ENCODE peak calls at places on chromosomes 3 and 15, in nine cellular contexts. One of them, this sample, is unnamed. For H3K4me1 and H3K27me3, the result is how much of the 10 kb centered on the place peaks cover.

GRCh38 chr15:67559158-67559557 is 16.7 kb downstream of the MAP2K5 start:
- DNase-seq in right cardiac atrium: no peak
- DNase-seq in body of pancreas: no peak
- DNase-seq in left lung: no peak
- DNase-seq in heart left ventricle: no peak
- DNase-seq in mesendoderm: no peak
- DNase-seq in heart right ventricle: no peak
- DNase-seq in A673: no peak
- DNase-seq in CD8-positive, alpha-beta T cell: no peak
- DNase-seq in this sample: no peak

GRCh38 chr15:83483612-83484011 is 36.5 kb downstream of the SH3GL3 start:
- DNase-seq in right cardiac atrium: no peak
- DNase-seq in body of pancreas: no peak
- DNase-seq in left lung: no peak
- DNase-seq in heart left ventricle: no peak
- DNase-seq in mesendoderm: no peak
- DNase-seq in heart right ventricle: no peak
- DNase-seq in A673: no peak
- DNase-seq in CD8-positive, alpha-beta T cell: no peak
- DNase-seq in this sample: no peak

GRCh38 chr3:114770874-114771273 is 376.2 kb downstream of the ZBTB20 start:
- DNase-seq in right cardiac atrium: no peak
- DNase-seq in body of pancreas: no peak
- DNase-seq in left lung: no peak
- DNase-seq in heart left ventricle: no peak
- DNase-seq in mesendoderm: no peak
- DNase-seq in heart right ventricle: no peak
- DNase-seq in A673: no peak
- DNase-seq in CD8-positive, alpha-beta T cell: no peak
- DNase-seq in this sample: no peak

GRCh38 chr15:25790003-25790660 is 73.0 kb downstream of the ATP10A start:
- DNase-seq in right cardiac atrium: no peak
- DNase-seq in body of pancreas: no peak
- DNase-seq in left lung: no peak
- DNase-seq in heart left ventricle: peak
- DNase-seq in mesendoderm: peak
- DNase-seq in heart right ventricle: peak
- DNase-seq in A673: no peak
- DNase-seq in CD8-positive, alpha-beta T cell: no peak
- DNase-seq in this sample: no peak

GRCh38 chr3:175029828-175030227 is 170.7 kb downstream of the NAALADL2 start:
- DNase-seq in right cardiac atrium: no peak
- DNase-seq in body of pancreas: no peak
- DNase-seq in left lung: no peak
- DNase-seq in heart left ventricle: no peak
- DNase-seq in mesendoderm: no peak
- DNase-seq in heart right ventricle: no peak
- DNase-seq in A673: no peak
- DNase-seq in CD8-positive, alpha-beta T cell: no peak
- DNase-seq in this sample: no peak

GRCh38 chr3:139324456-139324855 is 19.4 kb upstream of the MRPS22 start:
- DNase-seq in right cardiac atrium: no peak
- DNase-seq in body of pancreas: no peak
- DNase-seq in left lung: no peak
- DNase-seq in heart left ventricle: no peak
- DNase-seq in mesendoderm: no peak
- DNase-seq in heart right ventricle: no peak
- DNase-seq in A673: no peak
- DNase-seq in CD8-positive, alpha-beta T cell: no peak
- DNase-seq in this sample: no peak

GRCh38 chr3:61872077-61872706 is 310.8 kb downstream of the PTPRG start:
- DNase-seq in right cardiac atrium: no peak
- DNase-seq in body of pancreas: no peak
- DNase-seq in left lung: no peak
- DNase-seq in heart left ventricle: no peak
- DNase-seq in mesendoderm: no peak
- DNase-seq in heart right ventricle: no peak
- DNase-seq in A673: no peak
- DNase-seq in CD8-positive, alpha-beta T cell: no peak
- DNase-seq in this sample: no peak

GRCh38 chr15:68672781-68673205 is 94.0 kb downstream of the CORO2B start:
- DNase-seq in right cardiac atrium: no peak
- DNase-seq in body of pancreas: no peak
- DNase-seq in left lung: no peak
- DNase-seq in heart left ventricle: no peak
- DNase-seq in mesendoderm: peak
- DNase-seq in heart right ventricle: no peak
- DNase-seq in A673: peak
- DNase-seq in CD8-positive, alpha-beta T cell: no peak
- DNase-seq in this sample: no peak

GRCh38 chr3:38829404-38829803 is 13.4 kb upstream of the SCN10A start:
- DNase-seq in right cardiac atrium: no peak
- DNase-seq in body of pancreas: no peak
- DNase-seq in left lung: no peak
- DNase-seq in heart left ventricle: peak
- DNase-seq in mesendoderm: no peak
- DNase-seq in heart right ventricle: peak
- DNase-seq in A673: no peak
- DNase-seq in CD8-positive, alpha-beta T cell: no peak
- DNase-seq in this sample: no peak

DNA sequence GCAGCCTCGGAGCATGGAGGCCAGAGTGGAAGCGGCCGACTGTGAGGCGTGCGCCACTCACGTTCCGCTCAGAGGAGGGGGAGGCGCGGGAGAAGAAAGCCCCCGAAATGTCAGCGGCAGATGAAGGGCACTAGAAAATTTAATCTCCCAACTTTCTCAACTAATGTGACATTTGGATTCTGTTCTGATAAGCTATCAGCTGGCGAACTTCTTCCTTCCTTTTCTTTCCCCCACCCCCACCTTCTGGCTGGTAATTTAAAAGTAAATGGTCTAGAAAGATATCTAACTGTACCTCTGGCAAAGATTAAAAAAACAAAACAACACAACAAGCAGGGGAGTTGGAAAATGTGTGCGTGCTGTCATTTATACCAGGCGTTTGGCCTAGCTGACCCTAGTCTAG is 26.4 kb upstream of the TMEM115 start:
- DNase-seq in right cardiac atrium: no peak
- DNase-seq in body of pancreas: no peak
- DNase-seq in left lung: no peak
- DNase-seq in heart left ventricle: no peak
- DNase-seq in mesendoderm: no peak
- DNase-seq in heart right ventricle: no peak
- DNase-seq in A673: no peak
- DNase-seq in CD8-positive, alpha-beta T cell: no peak
- DNase-seq in this sample: no peak
- H3K4me1 ChIP-seq in right cardiac atrium: under half
- H3K4me1 ChIP-seq in body of pancreas: under half
- H3K4me1 ChIP-seq in left lung: under half
- H3K4me1 ChIP-seq in heart left ventricle: under half
- H3K4me1 ChIP-seq in mesendoderm: under half
- H3K4me1 ChIP-seq in heart right ventricle: under half
- H3K4me1 ChIP-seq in A673: under half
- H3K4me1 ChIP-seq in CD8-positive, alpha-beta T cell: under half
- H3K4me1 ChIP-seq in this sample: under half

DNA sequence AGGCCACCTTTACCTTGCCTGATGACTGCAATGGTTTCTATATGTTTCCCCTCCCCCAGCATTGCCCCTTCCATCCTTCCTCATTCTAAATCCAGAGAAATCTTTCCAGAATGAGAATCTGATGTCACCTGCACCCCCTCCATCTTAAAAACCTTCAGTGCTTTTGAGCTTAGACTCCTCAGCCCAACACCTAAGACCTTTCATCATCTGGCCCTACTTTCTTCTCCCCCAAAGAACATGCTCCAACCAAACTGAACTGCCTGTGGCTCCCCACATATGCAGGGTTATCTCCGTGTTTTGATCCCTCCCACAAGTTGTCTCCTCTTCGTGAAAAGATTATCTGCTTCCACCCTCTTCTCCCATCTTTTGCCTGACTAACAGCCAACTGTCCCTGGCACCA is 27.3 kb downstream of the RFTN1 start:
- DNase-seq in right cardiac atrium: no peak
- DNase-seq in body of pancreas: no peak
- DNase-seq in left lung: no peak
- DNase-seq in heart left ventricle: no peak
- DNase-seq in mesendoderm: no peak
- DNase-seq in heart right ventricle: no peak
- DNase-seq in A673: no peak
- DNase-seq in CD8-positive, alpha-beta T cell: no peak
- DNase-seq in this sample: no peak
- H3K27me3 ChIP-seq in right cardiac atrium: under half
- H3K27me3 ChIP-seq in body of pancreas: under half
- H3K27me3 ChIP-seq in left lung: under half
- H3K27me3 ChIP-seq in heart left ventricle: under half
- H3K27me3 ChIP-seq in mesendoderm: under half
- H3K27me3 ChIP-seq in heart right ventricle: under half
- H3K27me3 ChIP-seq in A673: under half
- H3K27me3 ChIP-seq in CD8-positive, alpha-beta T cell: under half
- H3K27me3 ChIP-seq in this sample: under half

DNA sequence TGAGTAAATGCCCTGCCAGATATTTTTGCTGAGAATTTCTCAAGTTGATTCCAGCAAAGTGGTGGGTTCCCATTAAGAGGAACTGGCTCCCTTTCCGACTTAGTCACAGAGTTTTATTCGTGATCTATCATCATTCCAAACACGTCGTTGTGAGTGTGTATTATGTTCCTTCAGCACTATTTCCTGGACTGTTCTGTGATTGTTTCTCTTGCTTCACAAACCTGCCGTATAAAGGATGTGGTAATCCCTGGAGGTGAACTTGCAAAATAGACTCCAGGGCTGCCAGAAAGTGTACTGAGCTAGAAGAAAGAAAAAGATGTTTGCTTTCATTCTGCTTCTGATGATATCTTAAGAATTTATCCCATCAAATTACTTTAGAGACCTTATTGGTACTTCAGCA is 14.5 kb upstream of the CAPN3 start:
- DNase-seq in right cardiac atrium: no peak
- DNase-seq in body of pancreas: no peak
- DNase-seq in left lung: no peak
- DNase-seq in heart left ventricle: no peak
- DNase-seq in mesendoderm: no peak
- DNase-seq in heart right ventricle: no peak
- DNase-seq in A673: no peak
- DNase-seq in CD8-positive, alpha-beta T cell: no peak
- DNase-seq in this sample: no peak
- H3K4me1 ChIP-seq in right cardiac atrium: under half
- H3K4me1 ChIP-seq in body of pancreas: under half
- H3K4me1 ChIP-seq in left lung: under half
- H3K4me1 ChIP-seq in heart left ventricle: under half
- H3K4me1 ChIP-seq in mesendoderm: under half
- H3K4me1 ChIP-seq in heart right ventricle: under half
- H3K4me1 ChIP-seq in A673: under half
- H3K4me1 ChIP-seq in CD8-positive, alpha-beta T cell: under half
- H3K4me1 ChIP-seq in this sample: under half

DNA sequence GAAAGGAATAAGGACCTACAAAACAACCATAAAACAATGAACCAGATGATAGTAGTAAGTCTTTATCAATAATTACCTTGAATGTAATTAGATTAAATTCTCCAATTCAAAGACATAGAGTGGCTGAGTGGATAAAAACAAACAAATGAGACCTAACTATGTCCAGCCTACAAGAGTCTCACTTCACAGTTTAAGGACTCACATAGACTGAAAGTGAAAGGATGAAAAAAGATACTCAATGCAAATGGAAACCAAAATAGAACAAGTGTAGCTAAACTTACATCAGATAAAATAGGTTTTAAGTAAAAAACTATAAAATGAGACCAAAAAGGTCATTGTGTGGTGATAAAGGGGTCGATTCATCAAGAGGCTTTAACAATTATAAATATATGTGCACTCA is 21.9 kb upstream of the NR1I2 start:
- DNase-seq in right cardiac atrium: no peak
- DNase-seq in body of pancreas: no peak
- DNase-seq in left lung: no peak
- DNase-seq in heart left ventricle: no peak
- DNase-seq in mesendoderm: no peak
- DNase-seq in heart right ventricle: no peak
- DNase-seq in A673: no peak
- DNase-seq in CD8-positive, alpha-beta T cell: no peak
- DNase-seq in this sample: no peak
- H3K27me3 ChIP-seq in right cardiac atrium: under half
- H3K27me3 ChIP-seq in body of pancreas: under half
- H3K27me3 ChIP-seq in left lung: under half
- H3K27me3 ChIP-seq in heart left ventricle: under half
- H3K27me3 ChIP-seq in mesendoderm: under half
- H3K27me3 ChIP-seq in heart right ventricle: under half
- H3K27me3 ChIP-seq in A673: under half
- H3K27me3 ChIP-seq in CD8-positive, alpha-beta T cell: under half
- H3K27me3 ChIP-seq in this sample: under half

GRCh38 chr15:40928975-40929729 is at the start of gene DLL4:
- DNase-seq in right cardiac atrium: peak
- DNase-seq in body of pancreas: peak
- DNase-seq in left lung: peak
- DNase-seq in heart left ventricle: peak
- DNase-seq in mesendoderm: peak
- DNase-seq in heart right ventricle: peak
- DNase-seq in A673: peak
- DNase-seq in CD8-positive, alpha-beta T cell: peak
- DNase-seq in this sample: no peak
- H3K4me1 ChIP-seq in right cardiac atrium: under half
- H3K4me1 ChIP-seq in body of pancreas: half or more
- H3K4me1 ChIP-seq in left lung: half or more
- H3K4me1 ChIP-seq in heart left ventricle: half or more
- H3K4me1 ChIP-seq in mesendoderm: under half
- H3K4me1 ChIP-seq in heart right ventricle: half or more
- H3K4me1 ChIP-seq in A673: half or more
- H3K4me1 ChIP-seq in CD8-positive, alpha-beta T cell: half or more
- H3K4me1 ChIP-seq in this sample: under half

DNA sequence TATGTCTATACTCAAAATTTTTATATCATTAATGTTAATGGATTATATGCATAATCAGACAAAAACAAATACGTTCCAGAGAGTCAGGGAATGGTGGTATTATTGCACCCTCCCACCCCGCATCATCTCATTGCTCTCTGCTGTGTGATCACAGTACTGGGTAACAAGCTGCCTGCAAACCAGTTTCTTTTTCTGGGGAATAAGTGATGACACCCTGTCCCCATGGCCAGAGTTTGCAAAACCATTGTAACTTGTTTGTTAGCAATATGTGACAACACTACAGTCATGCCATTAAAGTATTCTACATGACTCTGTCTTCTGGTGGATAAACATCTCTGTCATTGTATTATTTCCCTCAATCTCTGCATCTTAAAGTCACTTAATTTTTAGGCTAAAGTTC is 39.5 kb downstream of the ZBTB38 start:
- DNase-seq in right cardiac atrium: no peak
- DNase-seq in body of pancreas: no peak
- DNase-seq in left lung: no peak
- DNase-seq in heart left ventricle: no peak
- DNase-seq in mesendoderm: no peak
- DNase-seq in heart right ventricle: no peak
- DNase-seq in A673: no peak
- DNase-seq in CD8-positive, alpha-beta T cell: no peak
- DNase-seq in this sample: no peak
- H3K27me3 ChIP-seq in right cardiac atrium: under half
- H3K27me3 ChIP-seq in body of pancreas: under half
- H3K27me3 ChIP-seq in left lung: under half
- H3K27me3 ChIP-seq in heart left ventricle: under half
- H3K27me3 ChIP-seq in mesendoderm: under half
- H3K27me3 ChIP-seq in heart right ventricle: under half
- H3K27me3 ChIP-seq in A673: under half
- H3K27me3 ChIP-seq in CD8-positive, alpha-beta T cell: under half
- H3K27me3 ChIP-seq in this sample: under half

This sample was measured in DND-41.